ENCODE peak calls at places on chromosomes 3 and 15, in nine cellular contexts. R is H7; B is AG08395; U is stimulated activated CD4-positive, alpha-beta T cell treated with anti-CD3 and anti-CD28 coated beads, Interleukin-15, amount 100 ng/mL, for 1 hour; E is NCI-H1105 treated with DMSO at 0.1 percent for 48 hours; C is AML-193; I is hippocampal formation; N is activated effector memory CD4-positive, alpha-beta T cell treated with anti-CD3 and anti-CD28 coated beads, Interleukin-2, amount 50 U/mL, for 16 hours; O is occipital lobe. Q is an unnamed sample.
A peak's percentile ranks its signal among the peaks of the same experiment; 100 is the strongest.

GRCh38 chr3:104553121-104553520 is 813.6 kb upstream of the ALCAM start:
- DNase-seq in O (no peak), N (no peak), U (no peak), E (no peak), R (no peak), I (no peak), B (no peak), C (no peak), Q (no peak)

GRCh38 chr3:150106752-150107428 is 136.2 kb upstream of the PFN2 start:
- DNase-seq in R (no peak), O (no peak), U (no peak), E (no peak), I (no peak), N (no peak), C (no peak), B (peak; percentile 91), Q (no peak)

GRCh38 chr3:188469228-188469885 is 315.4 kb downstream of the LPP start:
- DNase-seq in C (no peak), U (no peak), B (no peak), E (no peak), O (no peak), R (no peak), I (peak; percentile 39), N (no peak), Q (no peak)

GRCh38 chr15:89912145-89912673 is 543 bp downstream of the ARPIN start:
- DNase-seq in R (no peak), O (peak; percentile 18), I (no peak), U (no peak), N (no peak), B (peak; percentile 49), C (no peak), E (no peak), Q (no peak)

GRCh38 chr3:71035314-71035713 is 548.2 kb downstream of the FOXP1 start:
- DNase-seq in R (no peak), E (no peak), U (no peak), C (peak; percentile 15), I (no peak), B (no peak), N (no peak), O (no peak), Q (no peak)

GRCh38 chr3:143883151-143883550 is 34.9 kb upstream of the SLC9A9 start:
- DNase-seq in U (no peak), I (no peak), R (no peak), E (no peak), O (no peak), C (no peak), N (no peak), B (no peak), Q (no peak)

GRCh38 chr3:128309026-128309425 is 155.7 kb downstream of the EEFSEC start:
- DNase-seq in U (no peak), B (no peak), E (peak; percentile 75), R (no peak), O (no peak), C (no peak), N (no peak), I (no peak), Q (no peak)

GRCh38 chr3:145981057-145981456 is 179.9 kb downstream of the PLOD2 start:
- DNase-seq in U (no peak), N (no peak), R (no peak), E (no peak), C (no peak), O (no peak), I (no peak), B (peak; percentile 3), Q (no peak)

GRCh38 chr3:114929971-114930732 is 216.9 kb downstream of the ZBTB20 start:
- DNase-seq in U (no peak), O (no peak), E (no peak), R (no peak), N (no peak), I (no peak), C (no peak), B (no peak), Q (no peak)

GRCh38 chr3:99503350-99503749 is 135.0 kb upstream of the COL8A1 start:
- DNase-seq in I (no peak), E (no peak), C (no peak), R (no peak), B (no peak), U (no peak), N (no peak), O (no peak), Q (no peak)

GRCh38 chr3:42230860-42231259 is 35.1 kb downstream of the CCK start:
- DNase-seq in U (no peak), E (no peak), C (no peak), R (no peak), I (no peak), N (no peak), B (no peak), O (no peak), Q (no peak)

GRCh38 chr3:3801510-3801841 is 2.2 kb downstream of the LRRN1 start:
- DNase-seq in O (no peak), N (no peak), U (no peak), C (no peak), R (peak; percentile 65), E (no peak), B (no peak), I (no peak), Q (no peak)